ENCODE peak calls at places on chromosomes 1 and 21, in nine cellular contexts. One of them, this sample, is unnamed.

GRCh38 chr1:50783286-50783685 is 176.8 kb downstream of the FAF1 start:
- DNase-seq in kidney: no peak
- DNase-seq in effector memory CD4-positive, alpha-beta T cell: no peak
- DNase-seq in left ventricle myocardium inferior: no peak
- DNase-seq in fibroblast of lung: peak
- DNase-seq in mammary epithelial cell: no peak
- DNase-seq in PC-9: no peak
- DNase-seq in A549: no peak
- DNase-seq in neural progenitor cell: no peak
- DNase-seq in this sample: no peak

GRCh38 chr1:20508411-20508771 is 440 bp upstream of the MUL1 start:
- DNase-seq in kidney: no peak
- DNase-seq in mammary epithelial cell: no peak
- DNase-seq in fibroblast of lung: no peak
- DNase-seq in PC-9: no peak
- DNase-seq in neural progenitor cell: no peak
- DNase-seq in left ventricle myocardium inferior: no peak
- DNase-seq in effector memory CD4-positive, alpha-beta T cell: no peak
- DNase-seq in A549: no peak
- DNase-seq in this sample: no peak

GRCh38 chr1:230824571-230825060 is 43.7 kb downstream of the C1orf198 start:
- DNase-seq in mammary epithelial cell: no peak
- DNase-seq in effector memory CD4-positive, alpha-beta T cell: no peak
- DNase-seq in left ventricle myocardium inferior: no peak
- DNase-seq in kidney: no peak
- DNase-seq in A549: no peak
- DNase-seq in fibroblast of lung: peak
- DNase-seq in PC-9: peak
- DNase-seq in neural progenitor cell: no peak
- DNase-seq in this sample: no peak

GRCh38 chr1:22107126-22107525 is 35.8 kb downstream of the WNT4 start:
- DNase-seq in kidney: no peak
- DNase-seq in PC-9: no peak
- DNase-seq in left ventricle myocardium inferior: no peak
- DNase-seq in A549: no peak
- DNase-seq in fibroblast of lung: no peak
- DNase-seq in effector memory CD4-positive, alpha-beta T cell: no peak
- DNase-seq in neural progenitor cell: no peak
- DNase-seq in mammary epithelial cell: peak
- DNase-seq in this sample: no peak

GRCh38 chr1:56644064-56644940 is 812 bp upstream of the PRKAA2 start:
- DNase-seq in effector memory CD4-positive, alpha-beta T cell: no peak
- DNase-seq in kidney: no peak
- DNase-seq in A549: peak
- DNase-seq in PC-9: no peak
- DNase-seq in neural progenitor cell: peak
- DNase-seq in fibroblast of lung: peak
- DNase-seq in mammary epithelial cell: no peak
- DNase-seq in left ventricle myocardium inferior: no peak
- DNase-seq in this sample: no peak

GRCh38 chr1:192805832-192806323 is 3.0 kb upstream of the RGS2 start:
- DNase-seq in PC-9: peak
- DNase-seq in mammary epithelial cell: peak
- DNase-seq in fibroblast of lung: peak
- DNase-seq in neural progenitor cell: peak
- DNase-seq in kidney: no peak
- DNase-seq in effector memory CD4-positive, alpha-beta T cell: no peak
- DNase-seq in left ventricle myocardium inferior: no peak
- DNase-seq in A549: peak
- DNase-seq in this sample: no peak

GRCh38 chr1:96370752-96371151 is 350.8 kb upstream of the PTBP2 start:
- DNase-seq in kidney: no peak
- DNase-seq in A549: peak
- DNase-seq in effector memory CD4-positive, alpha-beta T cell: no peak
- DNase-seq in PC-9: peak
- DNase-seq in left ventricle myocardium inferior: no peak
- DNase-seq in neural progenitor cell: no peak
- DNase-seq in mammary epithelial cell: peak
- DNase-seq in fibroblast of lung: peak
- DNase-seq in this sample: no peak

GRCh38 chr21:40278345-40278744 is 411.1 kb downstream of the PCP4 start:
- DNase-seq in left ventricle myocardium inferior: no peak
- DNase-seq in A549: no peak
- DNase-seq in mammary epithelial cell: peak
- DNase-seq in fibroblast of lung: no peak
- DNase-seq in effector memory CD4-positive, alpha-beta T cell: no peak
- DNase-seq in neural progenitor cell: no peak
- DNase-seq in PC-9: no peak
- DNase-seq in kidney: no peak
- DNase-seq in this sample: no peak

GRCh38 chr21:30444204-30444603 is 4.1 kb downstream of the KRTAP15-1 start:
- DNase-seq in A549: no peak
- DNase-seq in neural progenitor cell: peak
- DNase-seq in left ventricle myocardium inferior: no peak
- DNase-seq in mammary epithelial cell: no peak
- DNase-seq in PC-9: no peak
- DNase-seq in fibroblast of lung: no peak
- DNase-seq in effector memory CD4-positive, alpha-beta T cell: no peak
- DNase-seq in kidney: no peak
- DNase-seq in this sample: no peak

GRCh38 chr1:53413175-53414001 is 45.8 kb upstream of the DMRTB1 start:
- DNase-seq in A549: peak
- DNase-seq in neural progenitor cell: no peak
- DNase-seq in PC-9: peak
- DNase-seq in kidney: no peak
- DNase-seq in effector memory CD4-positive, alpha-beta T cell: peak
- DNase-seq in left ventricle myocardium inferior: no peak
- DNase-seq in fibroblast of lung: peak
- DNase-seq in mammary epithelial cell: peak
- DNase-seq in this sample: no peak

GRCh38 chr21:15060776-15061175 is 4.0 kb downstream of the NRIP1 start:
- DNase-seq in left ventricle myocardium inferior: no peak
- DNase-seq in mammary epithelial cell: peak
- DNase-seq in kidney: no peak
- DNase-seq in effector memory CD4-positive, alpha-beta T cell: no peak
- DNase-seq in neural progenitor cell: no peak
- DNase-seq in fibroblast of lung: no peak
- DNase-seq in PC-9: peak
- DNase-seq in A549: no peak
- DNase-seq in this sample: no peak

GRCh38 chr1:48285525-48285924 is 63.0 kb downstream of the SLC5A9 start:
- DNase-seq in A549: no peak
- DNase-seq in kidney: no peak
- DNase-seq in left ventricle myocardium inferior: no peak
- DNase-seq in PC-9: no peak
- DNase-seq in effector memory CD4-positive, alpha-beta T cell: no peak
- DNase-seq in fibroblast of lung: no peak
- DNase-seq in mammary epithelial cell: no peak
- DNase-seq in neural progenitor cell: no peak
- DNase-seq in this sample: no peak

GRCh38 chr1:23103001-23103879 is 65.4 kb downstream of the LUZP1 start:
- DNase-seq in left ventricle myocardium inferior: no peak
- DNase-seq in PC-9: no peak
- DNase-seq in neural progenitor cell: no peak
- DNase-seq in mammary epithelial cell: peak
- DNase-seq in fibroblast of lung: no peak
- DNase-seq in effector memory CD4-positive, alpha-beta T cell: no peak
- DNase-seq in A549: peak
- DNase-seq in kidney: no peak
- DNase-seq in this sample: no peak

GRCh38 chr1:20399196-20399595 is 86.8 kb downstream of the CAMK2N1 start:
- DNase-seq in effector memory CD4-positive, alpha-beta T cell: no peak
- DNase-seq in left ventricle myocardium inferior: no peak
- DNase-seq in A549: no peak
- DNase-seq in neural progenitor cell: no peak
- DNase-seq in fibroblast of lung: no peak
- DNase-seq in PC-9: no peak
- DNase-seq in mammary epithelial cell: no peak
- DNase-seq in kidney: no peak
- DNase-seq in this sample: no peak

GRCh38 chr1:160193091-160193819 is 2.9 kb downstream of the CASQ1 start:
- DNase-seq in kidney: peak
- DNase-seq in neural progenitor cell: peak
- DNase-seq in fibroblast of lung: peak
- DNase-seq in PC-9: peak
- DNase-seq in mammary epithelial cell: peak
- DNase-seq in A549: peak
- DNase-seq in effector memory CD4-positive, alpha-beta T cell: peak
- DNase-seq in left ventricle myocardium inferior: peak
- DNase-seq in this sample: peak

GRCh38 chr1:243315933-243316332 is 60.1 kb downstream of the SDCCAG8 start:
- DNase-seq in left ventricle myocardium inferior: no peak
- DNase-seq in mammary epithelial cell: no peak
- DNase-seq in neural progenitor cell: no peak
- DNase-seq in fibroblast of lung: no peak
- DNase-seq in kidney: no peak
- DNase-seq in PC-9: no peak
- DNase-seq in effector memory CD4-positive, alpha-beta T cell: no peak
- DNase-seq in A549: no peak
- DNase-seq in this sample: no peak

GRCh38 chr1:184836081-184836480 is 81.4 kb upstream of the EDEM3 start:
- DNase-seq in A549: no peak
- DNase-seq in mammary epithelial cell: no peak
- DNase-seq in neural progenitor cell: no peak
- DNase-seq in effector memory CD4-positive, alpha-beta T cell: no peak
- DNase-seq in left ventricle myocardium inferior: no peak
- DNase-seq in PC-9: no peak
- DNase-seq in fibroblast of lung: no peak
- DNase-seq in kidney: no peak
- DNase-seq in this sample: no peak
- H3K27ac ChIP-seq in A549: no peak
- H3K27ac ChIP-seq in mammary epithelial cell: no peak
- H3K27ac ChIP-seq in neural progenitor cell: no peak
- H3K27ac ChIP-seq in effector memory CD4-positive, alpha-beta T cell: no peak
- H3K27ac ChIP-seq in left ventricle myocardium inferior: peak
- H3K27ac ChIP-seq in PC-9: no peak
- H3K27ac ChIP-seq in fibroblast of lung: no peak
- H3K27ac ChIP-seq in kidney: no peak
- H3K27ac ChIP-seq in this sample: no peak

DNA sequence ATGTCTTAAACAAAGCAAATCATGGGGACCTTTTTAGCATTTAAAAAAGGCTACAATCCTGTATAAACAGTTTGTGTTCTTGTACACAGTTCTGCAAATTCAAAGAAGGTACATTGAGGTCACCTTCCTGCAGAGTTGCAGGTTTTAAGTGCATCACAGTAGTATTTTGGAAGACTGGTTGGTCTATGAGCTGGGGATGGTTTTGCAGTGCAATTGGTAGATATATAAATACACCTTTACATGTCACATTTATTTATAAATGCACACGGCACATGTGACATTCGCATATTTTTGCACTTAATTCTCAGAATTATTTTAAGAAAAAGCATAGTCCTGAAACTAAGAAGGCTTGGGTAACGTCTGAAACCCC is 599 bp upstream of the ITPKB start:
- DNase-seq in fibroblast of lung: no peak
- DNase-seq in mammary epithelial cell: no peak
- DNase-seq in effector memory CD4-positive, alpha-beta T cell: no peak
- DNase-seq in neural progenitor cell: no peak
- DNase-seq in kidney: no peak
- DNase-seq in PC-9: no peak
- DNase-seq in left ventricle myocardium inferior: no peak
- DNase-seq in A549: no peak
- DNase-seq in this sample: no peak
- H3K4me3 ChIP-seq in fibroblast of lung: no peak
- H3K4me3 ChIP-seq in mammary epithelial cell: peak
- H3K4me3 ChIP-seq in effector memory CD4-positive, alpha-beta T cell: peak
- H3K4me3 ChIP-seq in neural progenitor cell: peak
- H3K4me3 ChIP-seq in kidney: peak
- H3K4me3 ChIP-seq in PC-9: peak
- H3K4me3 ChIP-seq in left ventricle myocardium inferior: peak
- H3K4me3 ChIP-seq in A549: peak
- H3K4me3 ChIP-seq in this sample: no peak

DNA sequence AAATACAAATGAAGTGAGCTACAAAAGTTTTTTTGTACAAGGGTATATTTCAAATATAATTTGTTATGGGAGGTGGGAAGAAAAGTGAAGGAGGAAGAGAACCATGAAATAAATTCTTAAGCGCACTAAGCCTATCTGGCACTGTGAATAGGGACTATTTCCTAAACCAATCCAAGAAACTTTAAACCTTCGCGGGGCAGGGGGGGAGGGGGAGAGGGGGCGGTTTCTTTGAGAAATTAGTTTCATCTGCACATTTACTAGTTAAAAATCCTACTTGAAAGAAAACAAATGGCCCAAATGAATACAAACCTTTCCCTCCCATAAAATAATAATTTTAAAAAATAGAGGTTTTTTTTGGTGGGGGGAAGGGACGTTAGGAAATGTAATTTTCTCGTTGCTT is 364 bp downstream of the GOLPH3L start:
- DNase-seq in A549: peak
- DNase-seq in left ventricle myocardium inferior: no peak
- DNase-seq in effector memory CD4-positive, alpha-beta T cell: no peak
- DNase-seq in neural progenitor cell: peak
- DNase-seq in mammary epithelial cell: no peak
- DNase-seq in PC-9: no peak
- DNase-seq in fibroblast of lung: peak
- DNase-seq in kidney: no peak
- DNase-seq in this sample: no peak
- H3K27ac ChIP-seq in A549: peak
- H3K27ac ChIP-seq in left ventricle myocardium inferior: peak
- H3K27ac ChIP-seq in effector memory CD4-positive, alpha-beta T cell: peak
- H3K27ac ChIP-seq in neural progenitor cell: no peak
- H3K27ac ChIP-seq in mammary epithelial cell: peak
- H3K27ac ChIP-seq in PC-9: peak
- H3K27ac ChIP-seq in fibroblast of lung: peak
- H3K27ac ChIP-seq in kidney: peak
- H3K27ac ChIP-seq in this sample: no peak

DNA sequence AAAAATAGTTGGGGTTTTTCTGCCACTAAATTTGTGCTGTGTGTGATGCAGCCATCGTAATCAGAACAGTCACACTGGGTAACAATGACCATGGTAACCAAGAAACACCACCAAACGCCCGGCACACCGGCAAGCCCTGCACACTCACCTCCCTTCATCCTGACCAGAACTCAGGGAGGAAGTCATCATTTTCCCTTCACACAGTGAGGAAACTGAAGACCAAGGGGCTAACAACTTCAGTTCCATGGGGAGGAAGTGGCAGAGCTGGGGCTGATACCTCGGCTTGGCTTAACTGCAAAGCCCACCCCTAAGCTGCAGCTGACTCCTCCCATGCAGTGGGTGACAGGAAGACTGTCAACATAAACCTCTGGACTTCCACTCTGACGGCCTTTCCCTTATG is 69.3 kb upstream of the BCAR3 start:
- DNase-seq in fibroblast of lung: no peak
- DNase-seq in neural progenitor cell: no peak
- DNase-seq in left ventricle myocardium inferior: no peak
- DNase-seq in mammary epithelial cell: no peak
- DNase-seq in A549: no peak
- DNase-seq in PC-9: no peak
- DNase-seq in effector memory CD4-positive, alpha-beta T cell: no peak
- DNase-seq in kidney: no peak
- DNase-seq in this sample: no peak
- H3K4me3 ChIP-seq in fibroblast of lung: no peak
- H3K4me3 ChIP-seq in neural progenitor cell: no peak
- H3K4me3 ChIP-seq in left ventricle myocardium inferior: no peak
- H3K4me3 ChIP-seq in mammary epithelial cell: no peak
- H3K4me3 ChIP-seq in A549: no peak
- H3K4me3 ChIP-seq in PC-9: no peak
- H3K4me3 ChIP-seq in effector memory CD4-positive, alpha-beta T cell: no peak
- H3K4me3 ChIP-seq in kidney: no peak
- H3K4me3 ChIP-seq in this sample: no peak

GRCh38 chr1:61050541-61051454 is 31.6 kb upstream of the NFIA start:
- DNase-seq in A549: no peak
- DNase-seq in mammary epithelial cell: no peak
- DNase-seq in left ventricle myocardium inferior: peak
- DNase-seq in kidney: peak
- DNase-seq in PC-9: no peak
- DNase-seq in effector memory CD4-positive, alpha-beta T cell: no peak
- DNase-seq in fibroblast of lung: no peak
- DNase-seq in neural progenitor cell: peak
- DNase-seq in this sample: no peak
- H3K27ac ChIP-seq in A549: peak
- H3K27ac ChIP-seq in mammary epithelial cell: no peak
- H3K27ac ChIP-seq in left ventricle myocardium inferior: peak
- H3K27ac ChIP-seq in kidney: peak
- H3K27ac ChIP-seq in PC-9: no peak
- H3K27ac ChIP-seq in effector memory CD4-positive, alpha-beta T cell: no peak
- H3K27ac ChIP-seq in fibroblast of lung: no peak
- H3K27ac ChIP-seq in neural progenitor cell: no peak
- H3K27ac ChIP-seq in this sample: no peak

This sample was measured in iPS DF 6.9.